ENCODE peak calls at places on chromosomes 6 and 20, in eight cellular contexts. F is uterus, U is endothelial cell of umbilical vein, D is spleen, A is body of pancreas, E is stomach, Z is adrenal gland, W is heart left ventricle. X is an unnamed sample.

GRCh38 chr20:56625837-56626236 is 3.3 kb upstream of the TFAP2C start:
- DNase-seq in Z (no peak), E (no peak), D (no peak), F (no peak), U (no peak), W (no peak), A (no peak), X (no peak)

GRCh38 chr20:47925603-47926002 is 140.3 kb upstream of the SULF2 start:
- DNase-seq in A (no peak), E (no peak), Z (no peak), U (no peak), D (no peak), W (no peak), F (no peak), X (no peak)

GRCh38 chr6:138001750-138002349 is 105.4 kb downstream of the PERP start:
- DNase-seq in D (no peak), W (peak), A (peak), E (peak), U (peak), F (peak), Z (peak), X (no peak)

GRCh38 chr6:84428300-84428907 is 201.0 kb upstream of the CEP162 start:
- DNase-seq in W (no peak), Z (peak), D (no peak), F (no peak), U (peak), E (peak), A (peak), X (no peak)

GRCh38 chr20:57714409-57715267 is 4.8 kb upstream of the PMEPA1 start:
- DNase-seq in Z (no peak), D (no peak), W (no peak), U (no peak), F (no peak), E (no peak), A (no peak), X (peak)

GRCh38 chr6:35082733-35083403 is 58.3 kb downstream of the TCP11 start:
- DNase-seq in F (no peak), E (no peak), W (no peak), U (no peak), A (no peak), Z (no peak), D (peak), X (no peak)

GRCh38 chr6:118963003-118963402 is 28.0 kb upstream of the MCM9 start:
- DNase-seq in U (peak), Z (no peak), F (no peak), E (no peak), D (no peak), A (no peak), W (no peak), X (no peak)

GRCh38 chr6:115729036-115729435 is 331.7 kb downstream of the FRK start:
- DNase-seq in D (peak), F (no peak), A (no peak), W (no peak), Z (no peak), E (no peak), U (no peak), X (no peak)

GRCh38 chr6:23145801-23146200 is 576.4 kb downstream of the HDGFL1 start:
- DNase-seq in Z (no peak), F (no peak), A (no peak), E (no peak), U (no peak), D (no peak), W (no peak), X (no peak)

GRCh38 chr6:33787336-33787953 is 1.5 kb downstream of the LEMD2 start:
- DNase-seq in F (no peak), Z (peak), A (no peak), E (no peak), U (peak), D (no peak), W (no peak), X (no peak)

GRCh38 chr6:21712213-21712612 is 118.7 kb downstream of the SOX4 start:
- DNase-seq in U (no peak), Z (no peak), E (no peak), F (no peak), W (no peak), A (no peak), D (no peak), X (no peak)
- H3K27ac ChIP-seq in U (no peak), Z (no peak), E (no peak), F (no peak), W (no peak), A (no peak), D (no peak), X (no peak)

DNA sequence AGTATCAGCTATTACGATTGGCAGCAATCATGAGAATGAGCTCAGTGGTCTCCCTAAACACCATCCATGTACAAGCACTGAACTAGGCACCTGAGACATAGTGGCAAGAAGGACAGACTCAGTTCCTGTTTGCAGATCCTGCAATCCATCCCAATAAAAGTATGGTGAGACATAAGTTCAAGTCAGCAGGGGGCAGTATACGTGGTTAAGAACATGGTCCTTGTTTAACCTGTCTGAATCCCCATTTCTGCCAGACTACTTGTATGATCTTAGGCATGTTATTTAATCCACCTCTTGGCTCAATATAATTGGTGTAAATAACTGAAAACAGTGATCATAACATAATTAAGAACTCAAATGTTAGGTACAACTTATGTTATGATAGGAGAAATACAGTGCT is 33.2 kb upstream of the PNISR start:
- DNase-seq in D (no peak), A (no peak), W (no peak), U (peak), Z (no peak), F (no peak), E (no peak), X (no peak)
- TF ChIP-seq CTCF in D (no peak), A (no peak), W (no peak), U (peak), Z (no peak), F (no peak), E (no peak), X (no peak)

GRCh38 chr20:58911309-58911708 is 58.8 kb downstream of the GNAS start:
- DNase-seq in U (no peak), F (no peak), Z (no peak), D (no peak), W (no peak), A (no peak), E (no peak), X (no peak)

GRCh38 chr20:58908941-58909340 is 56.4 kb downstream of the GNAS start:
- DNase-seq in E (no peak), A (no peak), W (no peak), D (no peak), Z (no peak), U (no peak), F (no peak), X (peak)

GRCh38 chr20:58909585-58909984 is 57.1 kb downstream of the GNAS start:
- DNase-seq in D (no peak), A (no peak), F (no peak), U (no peak), Z (no peak), E (no peak), W (no peak), X (no peak)

GRCh38 chr20:58911970-58912369 is 59.5 kb downstream of the GNAS start:
- DNase-seq in U (no peak), Z (no peak), D (no peak), A (no peak), F (no peak), E (no peak), W (no peak), X (no peak)

GRCh38 chr20:58910473-58910872 is 58.0 kb downstream of the GNAS start:
- DNase-seq in U (no peak), Z (no peak), E (no peak), W (no peak), F (no peak), D (no peak), A (no peak), X (no peak)
- TF ChIP-seq POLR2A in U (no peak), Z (no peak), E (no peak), W (no peak), F (no peak), D (no peak), A (no peak), X (no peak)

GRCh38 chr20:10594286-10594868 is 79.4 kb downstream of the JAG1 start:
- DNase-seq in E (no peak), F (no peak), A (no peak), Z (no peak), W (no peak), D (no peak), U (no peak), X (no peak)

GRCh38 chr20:10595230-10595629 is 78.6 kb downstream of the JAG1 start:
- DNase-seq in W (no peak), U (no peak), F (no peak), E (no peak), Z (no peak), A (no peak), D (no peak), X (no peak)

GRCh38 chr20:10596726-10597125 is 77.1 kb downstream of the JAG1 start:
- DNase-seq in A (no peak), F (no peak), W (no peak), E (no peak), U (peak), D (no peak), Z (no peak), X (no peak)

GRCh38 chr20:10597637-10598036 is 76.2 kb downstream of the JAG1 start:
- DNase-seq in A (no peak), E (no peak), W (no peak), U (no peak), Z (no peak), D (no peak), F (no peak), X (no peak)

DNA sequence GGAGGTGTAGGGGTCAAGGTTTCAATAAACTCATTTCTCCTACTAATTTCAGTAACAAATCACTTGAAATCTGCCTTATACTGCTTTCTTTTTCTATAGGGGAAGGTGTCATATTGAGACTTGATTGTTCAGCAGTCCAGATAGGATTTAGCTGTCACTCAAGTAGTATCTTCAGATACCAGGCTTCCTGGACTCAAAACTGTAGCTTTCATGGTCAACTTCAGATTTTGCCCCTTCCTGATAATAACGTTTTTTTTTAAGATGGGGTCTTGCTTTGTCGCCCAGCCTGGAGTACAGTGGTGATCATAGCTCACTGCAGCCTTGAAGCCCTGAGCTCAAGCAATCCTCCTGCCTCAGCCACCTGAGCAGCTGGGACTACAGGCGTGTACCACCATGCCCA is 77.8 kb downstream of the JAG1 start:
- DNase-seq in F (no peak), W (no peak), A (no peak), U (no peak), Z (no peak), E (no peak), D (no peak), X (no peak)
- H3K27ac ChIP-seq in F (no peak), W (no peak), A (no peak), U (no peak), Z (no peak), E (peak), D (no peak), X (no peak)

GRCh38 chr6:147715035-147715434 is 206.5 kb downstream of the SAMD5 start:
- DNase-seq in W (no peak), E (no peak), Z (no peak), F (no peak), U (no peak), A (no peak), D (no peak), X (no peak)

GRCh38 chr6:147711511-147711910 is 203.0 kb downstream of the SAMD5 start:
- DNase-seq in W (no peak), Z (no peak), D (no peak), E (no peak), A (no peak), U (no peak), F (no peak), X (no peak)

GRCh38 chr6:147710890-147711289 is 202.4 kb downstream of the SAMD5 start:
- DNase-seq in U (no peak), A (no peak), D (no peak), W (no peak), E (no peak), F (no peak), Z (no peak), X (no peak)

GRCh38 chr6:147712841-147713240 is 204.4 kb downstream of the SAMD5 start:
- DNase-seq in A (no peak), U (no peak), E (no peak), F (no peak), Z (no peak), D (no peak), W (no peak), X (no peak)

DNA sequence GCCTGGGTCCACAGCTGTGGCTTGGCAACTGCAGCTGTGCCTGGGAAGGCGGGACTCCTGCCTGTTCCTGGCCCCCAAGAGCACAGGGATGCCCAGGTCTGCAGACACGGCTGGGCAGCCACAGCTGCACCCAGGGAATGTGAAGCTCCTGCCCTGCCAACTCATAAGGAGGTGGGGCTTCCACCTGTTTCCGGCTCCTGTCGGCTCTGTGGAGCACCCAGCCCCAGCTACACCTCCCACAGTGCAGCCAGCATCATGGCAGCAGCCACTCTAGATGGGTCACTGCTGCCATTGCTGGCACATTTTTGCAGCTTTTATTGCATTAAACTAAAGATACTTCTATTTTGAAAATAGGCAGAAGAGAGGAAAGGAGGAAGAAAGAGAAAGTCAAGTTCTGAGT is 207.9 kb downstream of the SAMD5 start:
- DNase-seq in D (no peak), Z (no peak), A (no peak), F (no peak), E (no peak), U (no peak), W (no peak), X (no peak)
- TF ChIP-seq CTCF in D (no peak), Z (no peak), A (no peak), F (no peak), E (no peak), U (no peak), W (no peak), X (no peak)

GRCh38 chr20:21125072-21125848 is 622 bp upstream of the KIZ start:
- DNase-seq in Z (peak), D (peak), U (no peak), W (peak), E (peak), F (peak), A (peak), X (peak)

GRCh38 chr20:21124190-21124589 is 1.7 kb upstream of the KIZ start:
- DNase-seq in F (no peak), E (no peak), Z (no peak), D (no peak), U (no peak), A (no peak), W (no peak), X (no peak)

GRCh38 chr20:21129861-21130260 is 4.0 kb downstream of the KIZ start:
- DNase-seq in D (no peak), F (no peak), W (no peak), E (no peak), U (no peak), A (no peak), Z (no peak), X (no peak)

GRCh38 chr20:21127201-21127981 is 1.5 kb downstream of the KIZ start:
- DNase-seq in U (no peak), A (no peak), E (no peak), D (no peak), F (no peak), Z (no peak), W (no peak), X (no peak)

DNA sequence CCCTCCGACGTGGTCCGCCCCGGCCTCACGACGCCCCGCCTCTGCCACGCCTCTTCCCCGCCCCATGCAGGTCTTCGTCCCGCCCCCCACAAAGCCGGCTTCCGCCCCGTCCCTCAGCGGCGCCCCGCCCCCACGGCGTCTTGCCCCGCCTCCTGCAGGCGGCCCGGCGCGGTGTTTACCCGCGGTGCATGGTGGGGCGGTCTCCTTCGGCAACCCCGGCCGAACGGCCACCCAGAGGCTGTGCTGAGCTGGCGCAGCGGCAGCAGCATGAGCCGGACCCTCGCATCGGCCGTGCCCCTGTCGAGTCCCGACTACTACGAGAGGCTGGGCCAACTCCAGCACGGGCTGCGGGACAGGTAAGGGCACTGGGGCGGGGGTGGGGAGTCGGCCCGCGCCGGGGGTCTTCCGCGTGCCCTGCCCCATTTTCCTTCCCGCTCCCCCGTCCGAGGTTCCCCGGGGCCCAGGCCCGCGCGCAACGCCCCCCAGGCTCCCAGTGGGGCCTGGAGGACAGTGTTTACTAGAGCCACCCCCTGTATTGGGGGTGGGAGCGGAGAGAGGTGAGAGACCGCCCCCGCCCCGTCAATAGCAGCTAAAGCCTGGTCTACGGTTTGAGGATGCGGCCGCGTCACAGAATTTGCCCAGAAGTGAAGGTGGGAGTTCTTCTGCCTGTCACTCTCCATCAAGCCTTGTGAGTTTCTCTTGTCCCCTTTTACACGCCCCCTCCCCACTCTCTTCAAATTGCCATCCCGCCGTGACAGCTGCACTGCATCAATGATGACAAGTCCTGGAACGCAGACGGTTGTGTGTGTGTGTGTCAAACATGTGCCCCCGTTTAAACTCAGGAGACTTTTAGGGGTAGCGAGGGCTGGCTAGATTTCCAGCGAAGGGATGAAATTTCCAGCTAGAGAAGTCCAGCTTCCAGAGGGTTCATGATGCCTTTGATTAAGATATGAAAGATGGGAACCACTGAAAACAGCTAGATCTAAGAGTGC is at the start of gene KIZ:
- DNase-seq in W (peak), U (peak), F (peak), A (peak), D (peak), Z (peak), E (peak), X (peak)
- TF ChIP-seq POLR2A in W (peak), U (peak), F (peak), A (peak), D (peak), Z (peak), E (no peak), X (peak)

GRCh38 chr6:90183587-90184333 is 112.9 kb downstream of the BACH2 start:
- DNase-seq in E (no peak), Z (no peak), F (no peak), W (no peak), A (peak), U (no peak), D (no peak), X (no peak)
- H3K27ac ChIP-seq in E (no peak), Z (no peak), F (peak), W (no peak), A (peak), U (no peak), D (peak), X (peak)

X was measured in gastrocnemius medialis.